ENCODE peak calls at places on chromosomes 12 and 14, in six cellular contexts. O is upper lobe of left lung, M is pancreas, Q is PC-3, X is heart left ventricle, B is Panc1. Z is an unnamed sample.

GRCh38 chr12:19850341-19851065 is 411.2 kb downstream of the AEBP2 start:
- ATAC-seq in O (peak), M (no peak), Q (no peak), X (no peak), B (no peak), Z (no peak)

GRCh38 chr12:88658009-88658408 is 77.7 kb upstream of the KITLG start:
- ATAC-seq in O (no peak), M (peak), Q (peak), X (peak), B (no peak), Z (no peak)

GRCh38 chr14:103097994-103098957 is 3.8 kb downstream of the EXOC3L4 start:
- ATAC-seq in O (no peak), M (no peak), Q (no peak), X (no peak), B (no peak), Z (no peak)

GRCh38 chr14:32010561-32011188 is 66.4 kb upstream of the ARHGAP5 start:
- ATAC-seq in O (no peak), M (peak), Q (peak), X (peak), B (peak), Z (no peak)

GRCh38 chr12:64566882-64567517 is 43.3 kb upstream of the RASSF3 start:
- ATAC-seq in O (no peak), M (peak), Q (no peak), X (no peak), B (no peak), Z (no peak)

GRCh38 chr12:111314949-111315539 is 53.9 kb downstream of the PHETA1 start:
- ATAC-seq in O (no peak), M (no peak), Q (peak), X (no peak), B (no peak), Z (peak)

GRCh38 chr14:24273422-24273998 is 2.1 kb upstream of the RABGGTA start:
- ATAC-seq in O (no peak), M (no peak), Q (no peak), X (no peak), B (no peak), Z (no peak)

GRCh38 chr14:65255583-65256443 is 153.5 kb upstream of the MAX start:
- ATAC-seq in O (no peak), M (peak), Q (peak), X (no peak), B (peak), Z (no peak)

GRCh38 chr14:88013750-88014349 is 8.9 kb downstream of the GPR65 start:
- ATAC-seq in O (peak), M (peak), Q (peak), X (peak), B (peak), Z (peak)

GRCh38 chr12:91326043-91327027 is 143.7 kb upstream of the DCN start:
- ATAC-seq in O (no peak), M (peak), Q (no peak), X (peak), B (no peak), Z (no peak)

GRCh38 chr12:64624035-64624434 is 13.7 kb downstream of the RASSF3 start:
- ATAC-seq in O (no peak), M (no peak), Q (no peak), X (no peak), B (no peak), Z (no peak)

GRCh38 chr14:22929848-22930364 is 730 bp upstream of the PRMT5 start:
- ATAC-seq in O (no peak), M (peak), Q (peak), X (peak), B (peak), Z (no peak)

GRCh38 chr14:36215217-36215598 is 38.7 kb upstream of the PTCSC3 start:
- ATAC-seq in O (no peak), M (no peak), Q (peak), X (no peak), B (no peak), Z (no peak)

GRCh38 chr14:102545461-102546265 is 36.1 kb upstream of the ANKRD9 start:
- ATAC-seq in O (no peak), M (no peak), Q (peak), X (peak), B (peak), Z (no peak)

GRCh38 chr14:30551460-30551859 is 7.5 kb upstream of the G2E3 start:
- ATAC-seq in O (no peak), M (no peak), Q (peak), X (no peak), B (no peak), Z (no peak)

GRCh38 chr12:33012226-33012625 is 115.6 kb upstream of the PKP2 start:
- ATAC-seq in O (no peak), M (no peak), Q (no peak), X (no peak), B (no peak), Z (no peak)

GRCh38 chr12:3632256-3633240 is 120.4 kb downstream of the CRACR2A start:
- ATAC-seq in O (no peak), M (no peak), Q (no peak), X (no peak), B (no peak), Z (no peak)

GRCh38 chr12:19855876-19856275 is 416.6 kb downstream of the AEBP2 start:
- ATAC-seq in O (no peak), M (no peak), Q (no peak), X (peak), B (no peak), Z (no peak)

GRCh38 chr12:67648306-67649164 is at the start of gene DYRK2:
- ATAC-seq in O (peak), M (peak), Q (peak), X (peak), B (peak), Z (peak)

GRCh38 chr14:88301381-88301780 is 21.7 kb downstream of the KCNK10 start:
- ATAC-seq in O (no peak), M (no peak), Q (no peak), X (no peak), B (no peak), Z (no peak)

GRCh38 chr12:77720258-77720657 is 110.4 kb upstream of the NAV3 start:
- ATAC-seq in O (no peak), M (no peak), Q (peak), X (no peak), B (no peak), Z (no peak)
- TF ChIP-seq CTCF in O (no peak), M (no peak), Q (peak), X (no peak), B (peak), Z (no peak)

GRCh38 chr14:104589338-104590195 is 10.0 kb downstream of the C14orf180 start:
- ATAC-seq in O (no peak), M (no peak), Q (no peak), X (no peak), B (no peak), Z (no peak)

GRCh38 chr14:104591506-104592291 is 12.1 kb downstream of the C14orf180 start:
- ATAC-seq in O (no peak), M (no peak), Q (no peak), X (no peak), B (no peak), Z (no peak)

GRCh38 chr14:104592292-104592672 is 12.3 kb downstream of the TMEM179 start:
- ATAC-seq in O (no peak), M (no peak), Q (no peak), X (no peak), B (no peak), Z (no peak)

GRCh38 chr14:104591031-104591430 is 11.5 kb downstream of the C14orf180 start:
- ATAC-seq in O (no peak), M (no peak), Q (no peak), X (no peak), B (no peak), Z (no peak)

GRCh38 chr14:104590240-104590965 is 10.8 kb downstream of the C14orf180 start:
- ATAC-seq in O (no peak), M (no peak), Q (no peak), X (no peak), B (no peak), Z (no peak)
- H3K4me3 ChIP-seq in O (no peak), M (no peak), Q (no peak), X (no peak), B (no peak), Z (no peak)

DNA sequence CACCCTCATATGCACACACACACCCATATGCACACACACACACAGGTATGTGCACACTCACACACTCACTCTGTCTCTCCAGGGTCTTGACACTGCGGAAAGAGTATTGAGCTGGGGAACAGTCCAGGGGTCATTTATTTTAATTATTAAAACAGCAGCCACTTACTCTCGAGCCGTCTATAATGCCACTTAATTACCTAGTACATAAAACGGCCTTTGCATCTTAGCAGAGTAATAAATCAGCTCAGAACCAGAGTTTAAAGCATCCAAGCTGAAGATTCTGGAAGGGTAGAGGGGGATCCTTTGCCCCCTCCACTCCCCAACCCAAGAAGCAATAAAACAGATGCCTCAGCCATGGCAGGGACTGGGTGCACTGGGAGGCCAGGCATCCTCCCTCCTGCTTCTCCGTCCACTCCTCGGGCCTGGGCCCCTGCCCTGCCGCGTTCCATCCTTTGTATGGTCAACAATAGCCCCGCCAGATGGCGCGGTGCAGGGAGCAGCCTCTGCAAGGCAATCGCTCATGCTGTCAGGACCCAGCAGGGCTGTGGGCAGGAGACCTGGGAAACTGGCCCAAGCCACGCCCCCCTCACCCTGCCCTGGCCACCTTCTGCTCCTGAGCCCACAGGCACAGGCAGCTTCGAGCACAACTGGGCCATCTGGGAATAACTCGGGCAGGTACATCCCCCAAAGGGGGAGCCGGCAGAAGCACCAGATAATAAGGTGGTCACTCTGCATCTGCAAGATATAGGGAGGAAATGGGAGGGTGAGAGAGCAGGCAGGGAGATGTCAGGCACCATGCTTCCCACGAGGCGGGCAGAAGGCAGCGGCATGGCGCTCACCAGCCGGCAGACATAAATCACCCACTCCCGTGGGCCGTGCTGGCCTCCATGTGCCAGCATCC is 40.9 kb downstream of the CCDC85C start:
- ATAC-seq in O (peak), M (peak), Q (peak), X (peak), B (peak), Z (peak)
- TF ChIP-seq CTCF in O (no peak), M (peak), Q (peak), X (peak), B (peak), Z (peak)

DNA sequence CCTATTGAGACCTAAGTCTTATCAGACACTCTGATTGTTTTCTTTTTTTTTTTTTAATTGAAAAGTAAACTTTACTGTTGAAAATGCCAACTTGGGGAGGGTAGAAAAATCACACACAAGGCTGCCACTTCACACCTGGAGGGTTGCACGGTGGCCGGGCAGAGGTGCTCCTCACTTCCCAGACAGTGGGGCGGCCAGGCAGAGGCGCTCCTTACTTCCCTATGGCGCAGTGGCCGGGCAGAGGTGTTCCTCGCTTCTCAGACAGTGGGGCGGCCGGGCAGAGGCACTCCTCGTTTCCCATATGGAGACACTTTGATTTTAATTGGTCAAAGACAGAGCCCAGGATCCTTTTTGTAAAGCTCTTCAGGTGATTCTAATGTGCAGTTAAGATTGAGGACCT is 399.3 kb downstream of the TMTC2 start:
- ATAC-seq in O (no peak), M (no peak), Q (no peak), X (no peak), B (no peak), Z (no peak)
- H3K4me3 ChIP-seq in O (no peak), M (no peak), Q (no peak), X (no peak), B (no peak), Z (no peak)

DNA sequence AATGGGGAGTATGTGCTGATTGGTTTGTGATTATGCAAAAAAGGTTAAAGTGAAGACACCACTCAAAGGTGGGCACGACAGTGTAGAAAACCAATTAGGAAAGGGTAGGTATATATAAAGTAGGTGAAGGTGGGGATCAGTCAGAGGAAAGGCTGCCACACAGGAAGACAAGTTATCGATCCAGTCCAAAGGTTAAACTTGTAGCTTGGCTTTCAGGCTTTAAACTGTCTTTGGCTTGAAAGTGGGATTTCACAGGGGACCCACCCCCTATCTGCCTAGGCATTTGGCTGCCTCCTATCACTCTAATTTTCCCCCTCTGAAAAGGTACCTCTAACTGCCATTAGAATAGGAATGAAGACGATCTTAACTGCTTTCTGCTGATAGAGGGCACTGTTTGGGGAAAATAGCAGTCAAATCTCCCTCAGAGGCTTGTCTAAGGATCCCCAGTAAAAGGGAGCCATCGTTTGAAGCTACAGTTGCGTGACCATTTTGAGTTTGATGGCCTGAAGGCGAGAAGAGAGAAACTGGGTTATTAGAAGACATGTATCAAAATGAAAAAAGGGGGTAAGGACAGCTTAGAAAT is 250.2 kb downstream of the GPHN start:
- ATAC-seq in O (no peak), M (no peak), Q (no peak), X (no peak), B (no peak), Z (no peak)
- TF ChIP-seq CTCF in O (no peak), M (no peak), Q (peak), X (no peak), B (peak), Z (no peak)

Z was measured in gastroesophageal sphincter.